ENCODE peak calls at places on chromosomes 1 and 21, in ten cellular contexts. W is prostate gland, M is HCT116, Z is K562, P is SK-N-SH, Q is suprapubic skin, E is transverse colon, H is upper lobe of left lung, U is spleen, J is GM23338. D is an unnamed sample.

GRCh38 chr1:117284408-117285215 is 73.9 kb upstream of the VTCN1 start:
- DNase-seq in M (peak; percentile 57), Q (no peak), H (no peak), Z (peak; percentile 70), J (peak; percentile 82), U (no peak), W (peak; percentile 24), P (peak; percentile 62), E (no peak), D (peak; percentile 52)

GRCh38 chr1:85734961-85735360 is 26.7 kb upstream of the ZNHIT6 start:
- DNase-seq in W (no peak), Q (no peak), M (no peak), H (no peak), J (no peak), Z (no peak), P (no peak), E (no peak), U (no peak), D (no peak)

GRCh38 chr1:167052389-167052788 is 37.8 kb downstream of the GPA33 start:
- DNase-seq in Z (peak; percentile 57), J (peak; percentile 84), U (no peak), H (no peak), W (no peak), Q (no peak), P (peak; percentile 52), M (peak; percentile 35), E (no peak), D (peak; percentile 31)

GRCh38 chr1:10451286-10451685 is 1.5 kb downstream of the CORT start:
- DNase-seq in Z (no peak), J (peak; percentile 40), H (peak; percentile 78), P (peak; percentile 65), U (no peak), W (no peak), E (no peak), Q (no peak), M (no peak), D (no peak)

GRCh38 chr1:98099501-98099900 is 178.7 kb upstream of the DPYD start:
- DNase-seq in H (no peak), E (no peak), Q (no peak), U (no peak), J (no peak), M (no peak), P (no peak), Z (no peak), W (no peak), D (no peak)

GRCh38 chr21:34147835-34148804 is 74.7 kb downstream of the MRPS6 start:
- DNase-seq in Z (no peak), E (no peak), U (no peak), Q (no peak), P (no peak), J (no peak), M (no peak), W (no peak), H (no peak), D (no peak)

GRCh38 chr1:232704694-232705680 is 75.1 kb upstream of the SIPA1L2 start:
- DNase-seq in U (no peak), M (peak; percentile 37), W (peak; percentile 86), J (no peak), Z (peak; percentile 5), Q (no peak), P (peak; percentile 19), E (peak; percentile 53), H (no peak), D (peak; percentile 13)

GRCh38 chr1:204148098-204148406 is 3.8 kb downstream of the ETNK2 start:
- DNase-seq in H (no peak), W (no peak), M (no peak), Q (no peak), E (no peak), Z (no peak), J (no peak), U (no peak), P (no peak), D (no peak)

GRCh38 chr1:31478167-31478566 is 65.2 kb downstream of the SERINC2 start:
- DNase-seq in M (no peak), H (no peak), J (no peak), W (no peak), U (no peak), P (no peak), Z (no peak), E (no peak), Q (no peak), D (no peak)

GRCh38 chr1:31483012-31483946 is 70.3 kb downstream of the SERINC2 start:
- DNase-seq in J (no peak), W (peak; percentile 62), H (peak; percentile 47), E (peak; percentile 50), Q (no peak), M (no peak), Z (peak; percentile 61), U (no peak), P (no peak), D (no peak)

GRCh38 chr1:31487143-31487542 is 74.1 kb downstream of the SERINC2 start:
- DNase-seq in H (no peak), P (no peak), Z (no peak), E (no peak), W (no peak), J (no peak), U (no peak), Q (no peak), M (no peak), D (no peak)

GRCh38 chr1:31479801-31480200 is 66.8 kb downstream of the SERINC2 start:
- DNase-seq in W (no peak), U (no peak), Z (no peak), Q (no peak), P (no peak), M (no peak), H (no peak), J (no peak), E (no peak), D (no peak)

GRCh38 chr1:31482478-31483011 is 69.5 kb downstream of the SERINC2 start:
- DNase-seq in H (no peak), E (no peak), M (no peak), U (no peak), Q (no peak), P (no peak), W (no peak), J (no peak), Z (no peak), D (no peak)
- H3K4me1 ChIP-seq in H (peaks cover 4% of the 10 kb centered on the region), E (peaks cover 5% of the 10 kb centered on the region), M (no peaks in the 10 kb centered on the region), U (no peaks in the 10 kb centered on the region), Q (peaks cover 13% of the 10 kb centered on the region), P (no peaks in the 10 kb centered on the region), W (no peaks in the 10 kb centered on the region), J (peaks cover 30% of the 10 kb centered on the region), Z (peaks cover 11% of the 10 kb centered on the region), D (peaks cover 46% of the 10 kb centered on the region)

GRCh38 chr1:22052115-22053017 is at the start of gene CDC42:
- DNase-seq in M (peak; percentile 86), E (peak; percentile 98), Z (peak; percentile 99), J (peak; percentile 95), P (peak; percentile 98), U (peak; percentile 100), Q (peak; percentile 99), W (peak; percentile 97), H (peak; percentile 99), D (peak; percentile 91)

GRCh38 chr1:22055463-22055862 is 3.0 kb downstream of the CDC42 start:
- DNase-seq in U (no peak), M (no peak), J (peak; percentile 37), W (no peak), Z (no peak), P (no peak), H (no peak), E (no peak), Q (peak; percentile 47), D (no peak)

GRCh38 chr1:22053861-22054770 is 1.6 kb downstream of the CDC42 start:
- DNase-seq in U (peak; percentile 79), Z (no peak), W (no peak), M (no peak), E (no peak), Q (peak; percentile 32), J (no peak), H (peak; percentile 75), P (no peak), D (no peak)

GRCh38 chr1:22051607-22052114 is 848 bp upstream of the CDC42 start:
- DNase-seq in J (no peak), H (no peak), Q (no peak), Z (peak; percentile 55), E (no peak), W (no peak), M (no peak), P (no peak), U (no peak), D (no peak)

DNA sequence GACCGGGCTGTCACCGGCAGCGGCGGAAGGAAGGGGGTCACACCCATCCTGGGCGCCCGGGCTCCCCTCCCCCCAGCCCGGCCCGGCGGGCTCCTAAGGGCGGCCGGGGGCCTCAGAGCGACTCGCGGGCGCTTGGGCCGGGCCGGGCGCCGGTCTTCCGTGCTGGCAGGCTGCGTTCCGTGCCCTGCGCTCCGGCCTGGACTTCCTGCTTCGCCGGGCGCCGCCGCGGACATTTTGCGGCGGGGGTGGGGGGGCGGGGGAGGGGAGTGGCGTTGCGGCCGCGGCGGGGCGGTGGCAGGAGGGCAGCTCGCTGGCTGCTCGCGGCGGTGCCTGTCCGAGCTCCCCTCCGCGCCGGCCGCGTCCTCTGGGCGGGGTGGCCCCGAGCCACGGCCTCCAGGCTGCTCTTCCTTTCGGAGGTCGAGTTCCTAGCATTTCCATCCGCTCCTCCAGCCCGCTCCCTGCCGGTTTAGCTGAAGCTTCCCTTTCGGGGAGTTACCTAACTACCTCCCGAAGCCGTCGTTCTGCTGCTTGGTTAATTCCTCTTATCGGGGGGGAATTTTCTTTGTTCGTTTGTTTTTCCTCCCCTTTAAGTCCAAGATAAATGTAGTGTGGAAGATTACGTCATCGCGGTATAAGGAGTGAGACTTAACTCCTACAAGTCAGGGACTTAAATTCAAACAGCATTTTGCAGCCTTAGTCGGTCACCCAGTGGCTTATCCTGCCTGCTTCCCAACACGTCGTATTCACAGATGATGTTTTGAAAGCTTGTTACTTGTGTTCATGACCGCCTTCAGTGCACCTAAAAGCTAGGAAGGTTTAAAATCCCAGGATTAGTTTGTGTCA is 730 bp downstream of the CDC42 start:
- DNase-seq in E (peak; percentile 65), M (no peak), P (peak; percentile 88), J (peak; percentile 77), H (peak; percentile 94), Z (peak; percentile 86), Q (peak; percentile 82), W (peak; percentile 41), U (peak; percentile 94), D (peak; percentile 50)
- TF ChIP-seq POLR2AphosphoS5 in E (peak; percentile 11), M (no peak), P (no peak), J (no peak), H (peak; percentile 44), Z (no peak), Q (peak; percentile 51), W (peak; percentile 36), U (peak; percentile 67), D (no peak)

DNA sequence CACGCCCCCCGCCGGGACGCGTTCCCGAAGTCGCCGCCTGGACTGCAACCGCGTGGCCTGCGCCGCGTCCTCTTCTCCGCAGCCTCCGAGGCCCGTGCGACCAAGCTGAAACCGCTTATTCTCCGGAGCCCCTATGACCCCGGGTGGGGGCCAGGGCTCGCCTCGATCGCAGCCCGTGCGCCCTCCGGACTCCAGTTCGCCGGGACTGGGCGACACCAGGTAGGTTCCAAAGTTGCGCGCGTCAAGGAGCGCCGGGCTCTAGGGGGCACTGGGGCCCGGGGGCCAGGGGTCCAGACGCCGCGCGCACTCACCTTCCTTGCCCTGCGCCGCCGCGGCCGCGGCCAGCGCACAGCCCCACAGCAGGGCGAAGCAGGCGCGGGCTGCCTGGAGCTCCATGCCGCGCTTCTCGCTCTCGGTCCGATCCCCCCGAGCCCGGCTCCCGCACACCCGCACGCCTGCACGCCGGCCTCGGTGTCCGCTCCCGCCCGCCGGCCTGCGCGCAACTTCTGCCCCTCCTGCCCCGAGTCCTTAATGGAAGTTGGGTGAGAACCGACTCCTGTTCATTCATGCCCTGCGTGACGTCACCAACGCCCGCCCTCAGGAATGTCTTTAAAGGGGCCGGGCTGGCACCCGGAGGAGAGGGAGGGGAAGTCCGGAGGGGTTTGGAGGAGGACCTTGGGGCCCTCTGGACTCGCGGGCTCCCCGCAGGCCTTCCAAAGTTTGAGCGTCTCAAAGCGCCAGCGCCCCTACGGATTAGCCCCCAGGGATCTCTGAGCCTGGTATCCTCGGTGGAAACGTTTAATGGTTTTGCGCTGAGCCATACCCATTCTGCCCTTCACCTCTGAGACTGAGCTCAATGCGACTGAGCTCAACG is at the start of gene EPHA2:
- DNase-seq in J (peak; percentile 98), H (peak; percentile 92), P (peak; percentile 86), W (peak; percentile 92), U (peak; percentile 86), Q (peak; percentile 95), M (peak; percentile 87), E (peak; percentile 94), Z (no peak), D (peak; percentile 93)
- H3K4me1 ChIP-seq in J (peaks cover 47% of the 10 kb centered on the region), H (peaks cover 55% of the 10 kb centered on the region), P (peaks cover 32% of the 10 kb centered on the region), W (no peaks in the 10 kb centered on the region), U (peaks cover 46% of the 10 kb centered on the region), Q (peaks cover 90% of the 10 kb centered on the region), M (peaks cover 72% of the 10 kb centered on the region), E (peaks cover 21% of the 10 kb centered on the region), Z (peaks cover 13% of the 10 kb centered on the region), D (peaks cover 52% of the 10 kb centered on the region)

DNA sequence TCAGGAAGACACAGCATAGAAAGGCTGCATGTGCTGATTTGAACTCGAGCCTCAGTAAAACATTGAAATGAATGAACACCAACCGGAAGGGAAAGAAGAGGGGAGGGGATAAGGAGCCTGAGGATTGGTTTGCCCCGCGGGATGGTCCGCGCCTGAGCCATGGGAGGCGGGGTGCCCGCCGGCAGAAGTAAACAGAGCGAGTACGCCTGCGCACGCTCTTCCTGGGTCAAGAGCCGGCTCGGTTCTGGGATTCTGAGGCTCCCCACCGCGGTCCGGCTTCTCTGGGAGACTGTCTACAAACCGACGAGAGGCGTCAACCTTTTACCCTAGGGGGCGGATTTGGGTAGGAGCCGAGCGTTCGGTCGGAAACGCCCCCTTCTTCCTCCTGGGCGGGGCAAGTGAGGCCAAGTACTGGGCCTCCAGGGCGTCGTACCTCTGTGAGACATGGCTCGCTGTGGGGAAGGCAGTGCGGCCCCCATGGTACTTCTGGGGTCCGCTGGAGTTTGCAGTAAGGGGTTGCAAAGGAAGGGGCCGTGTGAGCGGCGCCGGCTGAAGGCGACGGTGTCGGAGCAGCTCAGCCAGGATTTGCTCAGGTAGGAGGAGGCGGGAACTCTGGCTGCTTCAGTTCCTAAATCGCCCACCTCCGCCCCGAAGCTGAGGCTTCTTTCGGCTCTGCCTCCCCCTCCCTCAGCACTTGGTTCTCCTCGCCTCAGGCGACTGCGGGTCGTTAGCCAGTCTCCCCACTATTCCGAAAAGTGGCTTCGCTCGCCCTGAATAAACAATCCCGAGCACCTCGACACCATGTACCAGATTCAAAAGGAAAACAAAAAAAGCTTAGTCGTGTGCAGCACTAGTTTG is at the start of gene BTBD8:
- DNase-seq in Z (peak; percentile 86), P (peak; percentile 79), E (peak; percentile 87), U (peak; percentile 95), M (peak; percentile 66), J (peak; percentile 97), H (peak; percentile 89), Q (peak; percentile 90), W (peak; percentile 64), D (peak; percentile 68)
- TF ChIP-seq POLR2AphosphoS5 in Z (peak; percentile 50), P (peak; percentile 62), E (peak; percentile 42), U (peak; percentile 84), M (peak; percentile 84), J (peak; percentile 81), H (peak; percentile 68), Q (no peak), W (peak; percentile 78), D (peak; percentile 68)